ENCODE peak calls at places on chromosomes 5 and 9, in eight cellular contexts. O, H, I, U, B, K, Z and Y are unnamed samples.
A peak's percentile ranks its signal among the peaks of the same experiment; 100 is the strongest.

GRCh38 chr9:125415583-125416443 is 154.2 kb downstream of the GAPVD1 start:
- DNase-seq in B (no peak), Z (no peak), K (no peak), I (no peak), H (no peak), U (no peak), O (no peak), Y (no peak)

GRCh38 chr5:170306381-170306790 is 8.8 kb upstream of the LCP2 start:
- DNase-seq in I (no peak), O (no peak), Z (no peak), H (no peak), B (no peak), K (peak; percentile 59), U (peak; percentile 16), Y (no peak)

GRCh38 chr9:88922091-88922490 is 69.2 kb upstream of the S1PR3 start:
- DNase-seq in I (no peak), K (no peak), H (no peak), U (no peak), B (no peak), O (no peak), Z (no peak), Y (no peak)

GRCh38 chr9:93170571-93170970 is 13.4 kb upstream of the WNK2 start:
- DNase-seq in H (no peak), B (no peak), Z (no peak), K (no peak), O (no peak), I (no peak), U (no peak), Y (no peak)

GRCh38 chr9:95077766-95078382 is 239.6 kb downstream of the FANCC start:
- DNase-seq in B (no peak), U (no peak), H (no peak), I (no peak), Z (no peak), O (no peak), K (no peak), Y (no peak)

GRCh38 chr5:111932628-111933027 is 175.6 kb upstream of the NREP start:
- DNase-seq in Z (no peak), K (peak; percentile 14), U (no peak), H (no peak), O (no peak), I (no peak), B (no peak), Y (no peak)

GRCh38 chr9:115739096-115739875 is 414.3 kb upstream of the PAPPA start:
- DNase-seq in Z (no peak), I (no peak), B (no peak), U (no peak), K (no peak), O (no peak), H (no peak), Y (no peak)

GRCh38 chr9:85118990-85119755 is 449.6 kb downstream of the NTRK2 start:
- DNase-seq in O (no peak), K (no peak), Z (no peak), H (no peak), I (no peak), B (no peak), U (no peak), Y (no peak)

GRCh38 chr9:75200892-75201470 is 112.7 kb downstream of the OSTF1 start:
- DNase-seq in I (peak; percentile 18), H (peak; percentile 8), K (no peak), B (peak; percentile 86), Z (peak; percentile 9), O (no peak), U (no peak), Y (no peak)

GRCh38 chr5:58462623-58463230 is 2.8 kb upstream of the PLK2 start:
- DNase-seq in H (peak; percentile 31), Z (no peak), B (peak; percentile 60), U (no peak), I (peak; percentile 44), O (no peak), K (no peak), Y (peak; percentile 22)

GRCh38 chr5:123540534-123540933 is 28.6 kb downstream of the CSNK1G3 start:
- DNase-seq in U (no peak), B (no peak), Z (no peak), O (no peak), H (no peak), I (no peak), K (no peak), Y (no peak)

GRCh38 chr5:454936-455335 is 12.0 kb downstream of the EXOC3 start:
- DNase-seq in H (no peak), I (no peak), B (peak; percentile 39), O (no peak), K (peak; percentile 11), Z (no peak), U (no peak), Y (peak; percentile 4)

GRCh38 chr9:38424918-38425317 is 664 bp upstream of the IGFBPL1 start:
- DNase-seq in B (no peak), U (no peak), H (no peak), Z (no peak), K (no peak), I (no peak), O (no peak), Y (no peak)

GRCh38 chr9:107992269-107992668 is 502.7 kb upstream of the KLF4 start:
- DNase-seq in H (no peak), O (no peak), B (no peak), U (no peak), Z (no peak), I (no peak), K (no peak), Y (no peak)

GRCh38 chr9:106107716-106108115 is 413.4 kb downstream of the TMEM38B start:
- DNase-seq in B (no peak), K (no peak), I (no peak), Z (no peak), O (no peak), U (no peak), H (no peak), Y (no peak)

GRCh38 chr5:73299017-73299630 is 126.1 kb downstream of the TMEM174 start:
- DNase-seq in Z (no peak), K (no peak), I (peak; percentile 43), O (no peak), U (no peak), B (peak; percentile 78), H (no peak), Y (peak; percentile 18)
- TF ChIP-seq CTCF in Z (no peak), K (peak; percentile 34), I (peak; percentile 59), O (peak; percentile 52), U (no peak), B (no peak), H (no peak), Y (peak; percentile 16)

GRCh38 chr5:10689391-10690081 is 71.5 kb downstream of the DAP start:
- DNase-seq in H (peak; percentile 64), I (peak; percentile 8), K (no peak), O (no peak), B (peak; percentile 86), U (no peak), Z (peak; percentile 47), Y (peak; percentile 77)
- TF ChIP-seq CTCF in H (peak; percentile 30), I (peak; percentile 31), K (peak; percentile 38), O (peak; percentile 27), B (peak; percentile 91), U (peak; percentile 26), Z (peak; percentile 37), Y (peak; percentile 87)

DNA sequence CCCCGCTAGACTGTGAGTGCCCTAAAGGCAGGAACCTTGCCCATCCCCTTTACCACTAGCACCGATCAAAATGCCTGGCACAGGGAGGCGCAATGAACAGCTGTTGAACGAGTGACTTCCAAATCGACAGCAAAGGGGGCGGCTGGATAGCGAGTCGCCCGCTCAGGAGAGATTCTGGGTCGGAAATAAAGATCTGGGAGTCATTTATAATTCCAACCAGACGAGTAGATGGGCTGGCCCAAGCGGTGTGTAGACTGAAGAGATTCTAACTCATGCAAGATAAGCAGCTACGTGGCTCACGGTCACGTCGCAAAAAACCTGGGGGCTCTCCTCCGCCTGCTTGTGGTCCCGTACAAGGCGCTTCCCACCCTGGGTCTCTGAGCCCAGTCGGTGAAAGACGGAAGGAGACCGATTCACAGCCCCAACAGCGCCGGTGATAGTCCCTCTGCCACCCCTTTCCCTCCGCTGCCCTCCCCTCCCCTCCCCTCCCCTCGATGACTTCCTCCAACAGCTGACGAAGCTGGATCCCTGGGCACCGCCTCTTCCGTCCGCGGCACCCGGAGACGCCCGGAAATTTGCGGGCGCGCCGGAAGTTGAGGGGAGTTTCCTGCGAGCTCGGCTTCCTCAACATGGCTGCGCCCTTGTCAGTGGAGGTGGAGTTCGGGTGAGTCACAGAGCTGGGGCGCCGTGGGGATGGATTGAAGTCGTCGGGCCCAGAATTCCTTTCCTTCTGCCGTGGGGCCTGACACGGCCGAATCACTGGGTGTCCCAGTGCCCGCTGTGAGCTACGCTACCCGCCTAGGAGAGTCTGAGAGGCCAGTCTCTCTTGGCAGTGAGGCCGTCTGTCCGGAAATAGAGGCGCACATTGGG is at the start of gene URM1:
- DNase-seq in U (peak; percentile 81), B (peak; percentile 97), Z (peak; percentile 97), K (peak; percentile 96), I (peak; percentile 85), O (peak; percentile 83), H (peak; percentile 97), Y (peak; percentile 96)
- TF ChIP-seq CTCF in U (peak; percentile 17), B (peak; percentile 34), Z (no peak), K (peak; percentile 14), I (no peak), O (no peak), H (peak; percentile 28), Y (no peak)

GRCh38 chr9:79757906-79758669 is 186.3 kb downstream of the TLE4 start:
- DNase-seq in O (no peak), H (no peak), K (no peak), B (peak; percentile 25), U (no peak), Z (no peak), I (no peak), Y (no peak)
- TF ChIP-seq CTCF in O (peak; percentile 28), H (peak; percentile 49), K (peak; percentile 46), B (peak; percentile 54), U (peak; percentile 46), Z (no peak), I (peak; percentile 56), Y (peak; percentile 35)

DNA sequence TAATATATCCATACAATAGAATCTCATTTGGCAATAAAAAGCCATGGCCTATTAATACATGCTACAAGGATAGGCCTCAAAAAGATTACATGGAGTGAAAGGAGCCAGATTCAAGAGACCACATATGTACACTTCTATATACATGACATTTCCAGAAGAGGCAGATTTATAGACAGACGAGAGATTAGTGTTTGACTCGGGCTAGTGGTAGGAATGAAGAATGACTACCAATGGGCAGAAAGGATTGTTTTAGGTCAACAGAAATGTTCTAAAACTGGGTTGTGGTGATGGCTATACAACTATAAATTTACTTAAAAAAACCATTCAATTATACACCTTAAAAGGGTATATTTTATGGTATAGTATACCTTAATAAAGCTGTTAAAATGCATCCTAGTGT is 41.9 kb downstream of the SETX start:
- DNase-seq in B (no peak), K (no peak), U (no peak), O (no peak), H (no peak), I (no peak), Z (no peak), Y (no peak)
- TF ChIP-seq CTCF in B (no peak), K (no peak), U (peak; percentile 8), O (peak; percentile 32), H (no peak), I (peak; percentile 53), Z (peak; percentile 35), Y (peak; percentile 36)

GRCh38 chr5:16234598-16234997 is 55.0 kb upstream of the MARCHF11 start:
- DNase-seq in K (no peak), U (no peak), I (no peak), H (no peak), O (no peak), Z (no peak), B (no peak), Y (no peak)
- TF ChIP-seq CTCF in K (no peak), U (no peak), I (no peak), H (no peak), O (no peak), Z (no peak), B (no peak), Y (no peak)